ENCODE peak calls at places on chromosome 2, in seven cellular contexts. T, R, Y, C, D, W and O are unnamed samples.

GRCh38 chr2:88829607-88830463 is 138.4 kb downstream of the RPIA start:
- DNase-seq in T (no peak), R (no peak), Y (no peak), C (no peak), D (no peak), W (no peak), O (no peak)

GRCh38 chr2:18788590-18788989 is 199.2 kb upstream of the NT5C1B start:
- DNase-seq in T (no peak), R (no peak), Y (peak; percentile 34), C (peak; percentile 89), D (no peak), W (no peak), O (no peak)

GRCh38 chr2:233434666-233435375 is 80.5 kb downstream of the DGKD start:
- DNase-seq in T (no peak), R (peak; percentile 8), Y (no peak), C (no peak), D (no peak), W (no peak), O (no peak)

GRCh38 chr2:21037671-21038108 is 6.2 kb downstream of the APOB start:
- DNase-seq in T (no peak), R (no peak), Y (no peak), C (no peak), D (no peak), W (no peak), O (no peak)

GRCh38 chr2:24830351-24830750 is 37.1 kb downstream of the CENPO start:
- DNase-seq in T (peak; percentile 25), R (no peak), Y (no peak), C (peak; percentile 54), D (no peak), W (no peak), O (no peak)

GRCh38 chr2:79580175-79580574 is 67.3 kb downstream of the CTNNA2 start:
- DNase-seq in T (no peak), R (peak; percentile 42), Y (no peak), C (no peak), D (no peak), W (no peak), O (no peak)

GRCh38 chr2:138942466-138942865 is 162.3 kb upstream of the NXPH2 start:
- DNase-seq in T (no peak), R (peak; percentile 39), Y (no peak), C (no peak), D (no peak), W (no peak), O (no peak)

GRCh38 chr2:105821428-105822125 is 76.9 kb downstream of the NCK2 start:
- DNase-seq in T (no peak), R (no peak), Y (no peak), C (no peak), D (no peak), W (no peak), O (no peak)

GRCh38 chr2:230975927-230976326 is 20.0 kb upstream of the SPATA3 start:
- DNase-seq in T (no peak), R (no peak), Y (no peak), C (no peak), D (no peak), W (no peak), O (no peak)

GRCh38 chr2:79432731-79433146 is 80.1 kb upstream of the CTNNA2 start:
- DNase-seq in T (no peak), R (no peak), Y (no peak), C (no peak), D (no peak), W (no peak), O (no peak)

GRCh38 chr2:112301171-112301584 is 25.8 kb downstream of the ZC3H6 start:
- DNase-seq in T (peak; percentile 54), R (no peak), Y (no peak), C (peak; percentile 92), D (no peak), W (no peak), O (no peak)

GRCh38 chr2:82837588-82838304 is 1621.3 kb downstream of the SUCLG1 start:
- DNase-seq in T (peak; percentile 30), R (no peak), Y (no peak), C (peak; percentile 92), D (no peak), W (no peak), O (no peak)

GRCh38 chr2:27212626-27213471 is 781 bp upstream of the SLC5A6 start:
- DNase-seq in T (peak; percentile 86), R (no peak), Y (no peak), C (peak; percentile 72), D (peak; percentile 86), W (peak; percentile 53), O (no peak)

GRCh38 chr2:139217641-139218040 is 437.5 kb upstream of the NXPH2 start:
- DNase-seq in T (peak; percentile 1), R (no peak), Y (no peak), C (no peak), D (no peak), W (no peak), O (no peak)

GRCh38 chr2:28071221-28071620 is 180.7 kb downstream of the BABAM2 start:
- DNase-seq in T (no peak), R (no peak), Y (no peak), C (no peak), D (no peak), W (no peak), O (no peak)

GRCh38 chr2:79178073-79178720 is 18.6 kb upstream of the REG3A start:
- DNase-seq in T (no peak), R (no peak), Y (no peak), C (no peak), D (no peak), W (no peak), O (no peak)

GRCh38 chr2:12287220-12287751 is 429.4 kb upstream of the TRIB2 start:
- DNase-seq in T (peak; percentile 44), R (no peak), Y (peak; percentile 25), C (peak; percentile 34), D (no peak), W (peak; percentile 39), O (no peak)

GRCh38 chr2:108607706-108608301 is 73.5 kb downstream of the LIMS1 start:
- DNase-seq in T (peak; percentile 62), R (no peak), Y (no peak), C (peak; percentile 63), D (peak; percentile 48), W (peak; percentile 45), O (no peak)

GRCh38 chr2:223114170-223114569 is 62.2 kb downstream of the KCNE4 start:
- DNase-seq in T (no peak), R (no peak), Y (no peak), C (no peak), D (no peak), W (no peak), O (no peak)

GRCh38 chr2:100058014-100058310 is 84.4 kb downstream of the AFF3 start:
- DNase-seq in T (peak; percentile 36), R (no peak), Y (no peak), C (no peak), D (no peak), W (no peak), O (no peak)
- H3K27ac ChIP-seq in T (peak overlapping the region; percentile 9), R (no peak overlapping the region), Y (no peak overlapping the region), C (no peak overlapping the region), D (no peak overlapping the region), W (no peak overlapping the region), O (no peak overlapping the region)

DNA sequence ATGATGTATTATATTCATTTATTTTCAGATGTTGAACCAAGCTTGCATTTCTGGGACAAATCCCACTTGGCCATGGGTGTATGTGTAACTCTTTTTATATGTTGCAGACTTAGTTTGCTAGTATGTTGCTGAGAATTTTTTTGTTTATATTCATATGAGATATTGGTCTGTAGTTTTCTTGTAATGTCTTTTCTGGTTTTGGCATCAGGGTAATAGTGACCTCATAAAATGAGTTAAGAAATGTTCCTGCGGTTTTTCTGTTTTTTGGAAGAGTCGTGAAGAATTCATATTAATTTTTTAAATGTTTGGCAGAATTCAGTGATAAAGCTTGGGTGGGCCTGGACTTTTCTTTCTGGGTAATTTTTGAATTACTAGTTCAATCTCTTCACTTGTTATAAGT is 88.7 kb downstream of the ASB1 start:
- DNase-seq in T (peak; percentile 66), R (no peak), Y (no peak), C (peak; percentile 52), D (no peak), W (no peak), O (no peak)
- H3K27ac ChIP-seq in T (peak overlapping the region; percentile 41), R (no peak overlapping the region), Y (no peak overlapping the region), C (no peak overlapping the region), D (no peak overlapping the region), W (no peak overlapping the region), O (no peak overlapping the region)

GRCh38 chr2:7691961-7692656 is 774.9 kb downstream of the RNF144A start:
- DNase-seq in T (peak; percentile 77), R (no peak), Y (no peak), C (no peak), D (no peak), W (no peak), O (no peak)
- H3K27ac ChIP-seq in T (peak overlapping the region; percentile 74), R (no peak overlapping the region), Y (no peak overlapping the region), C (no peak overlapping the region), D (no peak overlapping the region), W (no peak overlapping the region), O (no peak overlapping the region)

DNA sequence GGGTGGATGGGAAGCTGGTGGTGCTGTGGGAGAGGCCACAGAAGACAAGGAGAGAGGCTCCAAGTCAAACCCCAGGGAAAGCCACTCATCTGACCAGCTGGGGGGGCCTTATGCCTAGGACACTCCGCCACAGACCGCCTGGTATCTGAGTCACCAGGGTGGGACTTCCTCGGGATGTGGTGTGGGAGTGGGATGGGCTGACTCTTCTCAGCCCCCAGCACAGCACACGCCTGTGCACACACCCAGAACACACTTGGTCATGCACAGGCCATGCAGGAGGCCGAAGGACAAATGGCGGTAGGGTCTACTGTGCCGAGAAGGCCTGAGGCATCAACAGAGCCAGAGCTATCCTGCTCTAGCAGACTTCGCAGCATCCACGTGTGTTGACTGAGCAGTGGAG is 136.4 kb downstream of the INHBB start:
- DNase-seq in T (no peak), R (no peak), Y (no peak), C (no peak), D (no peak), W (no peak), O (no peak)
- H3K27ac ChIP-seq in T (no peak overlapping the region), R (no peak overlapping the region), Y (no peak overlapping the region), C (no peak overlapping the region), D (no peak overlapping the region), W (no peak overlapping the region), O (no peak overlapping the region)

DNA sequence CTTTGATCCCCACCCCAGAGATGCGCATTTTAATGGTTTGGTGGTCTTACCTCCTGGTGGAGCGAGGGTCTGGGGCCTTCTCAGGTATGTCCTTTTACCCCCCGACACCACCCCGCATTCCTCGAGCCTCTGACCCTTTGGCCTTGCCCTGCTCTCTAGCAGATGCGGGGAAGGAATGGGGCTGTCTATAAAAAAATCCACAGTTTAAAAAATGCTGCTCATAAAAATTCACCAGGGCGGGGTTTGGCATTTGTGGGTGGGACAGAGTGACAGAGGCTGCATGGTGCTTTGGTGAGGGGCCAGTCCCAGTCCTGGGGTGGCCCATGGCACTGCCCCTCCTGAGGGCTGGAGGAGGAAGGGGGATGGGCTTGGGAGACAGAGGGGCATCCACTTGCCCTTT is 6.7 kb upstream of the RALB start:
- DNase-seq in T (no peak), R (no peak), Y (no peak), C (no peak), D (no peak), W (no peak), O (no peak)
- H3K27ac ChIP-seq in T (no peak overlapping the region), R (no peak overlapping the region), Y (no peak overlapping the region), C (no peak overlapping the region), D (no peak overlapping the region), W (no peak overlapping the region), O (no peak overlapping the region)